ENCODE peak calls at places on chromosomes 7 and 10, in ten cellular contexts. One of them, this sample, is unnamed.

GRCh38 chr7:114691605-114692004 is 230.3 kb upstream of the MDFIC start:
- DNase-seq in ecto neural progenitor cell: no peak
- DNase-seq in T-helper 1 cell: no peak
- DNase-seq in fibroblast of lung: no peak
- DNase-seq in HTR-8/SVneo: no peak
- DNase-seq in anterior cingulate cortex: no peak
- DNase-seq in stimulated activated CD8-positive, alpha-beta memory T cell treated with anti-CD3 and anti-CD28 coated beads, Interleukin-12 subunit alpha, Interleukin-12 subunit beta, amount 100 ng/mL, for 4 hours: no peak
- DNase-seq in PC-9: no peak
- DNase-seq in sigmoid colon: no peak
- DNase-seq in left cardiac atrium: no peak
- DNase-seq in this sample: no peak

GRCh38 chr7:148290451-148291005 is 300.0 kb upstream of the C7orf33 start:
- DNase-seq in PC-9: no peak
- DNase-seq in stimulated activated CD8-positive, alpha-beta memory T cell treated with anti-CD3 and anti-CD28 coated beads, Interleukin-12 subunit alpha, Interleukin-12 subunit beta, amount 100 ng/mL, for 4 hours: no peak
- DNase-seq in fibroblast of lung: no peak
- DNase-seq in sigmoid colon: no peak
- DNase-seq in ecto neural progenitor cell: no peak
- DNase-seq in HTR-8/SVneo: no peak
- DNase-seq in T-helper 1 cell: no peak
- DNase-seq in left cardiac atrium: no peak
- DNase-seq in anterior cingulate cortex: no peak
- DNase-seq in this sample: no peak

GRCh38 chr7:24820730-24821044 is 63.4 kb upstream of the GSDME start:
- DNase-seq in sigmoid colon: no peak
- DNase-seq in HTR-8/SVneo: peak
- DNase-seq in stimulated activated CD8-positive, alpha-beta memory T cell treated with anti-CD3 and anti-CD28 coated beads, Interleukin-12 subunit alpha, Interleukin-12 subunit beta, amount 100 ng/mL, for 4 hours: no peak
- DNase-seq in left cardiac atrium: no peak
- DNase-seq in anterior cingulate cortex: no peak
- DNase-seq in PC-9: peak
- DNase-seq in T-helper 1 cell: no peak
- DNase-seq in fibroblast of lung: no peak
- DNase-seq in ecto neural progenitor cell: no peak
- DNase-seq in this sample: no peak

GRCh38 chr7:1769286-1770200 is 99.5 kb downstream of the ELFN1 start:
- DNase-seq in stimulated activated CD8-positive, alpha-beta memory T cell treated with anti-CD3 and anti-CD28 coated beads, Interleukin-12 subunit alpha, Interleukin-12 subunit beta, amount 100 ng/mL, for 4 hours: no peak
- DNase-seq in HTR-8/SVneo: no peak
- DNase-seq in PC-9: no peak
- DNase-seq in left cardiac atrium: no peak
- DNase-seq in ecto neural progenitor cell: no peak
- DNase-seq in anterior cingulate cortex: no peak
- DNase-seq in T-helper 1 cell: no peak
- DNase-seq in fibroblast of lung: no peak
- DNase-seq in sigmoid colon: no peak
- DNase-seq in this sample: no peak

GRCh38 chr10:21687994-21688301 is 153.9 kb downstream of the MLLT10 start:
- DNase-seq in fibroblast of lung: no peak
- DNase-seq in HTR-8/SVneo: no peak
- DNase-seq in left cardiac atrium: no peak
- DNase-seq in ecto neural progenitor cell: no peak
- DNase-seq in anterior cingulate cortex: no peak
- DNase-seq in stimulated activated CD8-positive, alpha-beta memory T cell treated with anti-CD3 and anti-CD28 coated beads, Interleukin-12 subunit alpha, Interleukin-12 subunit beta, amount 100 ng/mL, for 4 hours: no peak
- DNase-seq in sigmoid colon: no peak
- DNase-seq in PC-9: no peak
- DNase-seq in T-helper 1 cell: no peak
- DNase-seq in this sample: no peak

GRCh38 chr10:13327516-13327915 is 20.6 kb downstream of the SEPHS1 start:
- DNase-seq in sigmoid colon: no peak
- DNase-seq in PC-9: no peak
- DNase-seq in left cardiac atrium: peak
- DNase-seq in anterior cingulate cortex: no peak
- DNase-seq in ecto neural progenitor cell: no peak
- DNase-seq in fibroblast of lung: no peak
- DNase-seq in stimulated activated CD8-positive, alpha-beta memory T cell treated with anti-CD3 and anti-CD28 coated beads, Interleukin-12 subunit alpha, Interleukin-12 subunit beta, amount 100 ng/mL, for 4 hours: no peak
- DNase-seq in HTR-8/SVneo: no peak
- DNase-seq in T-helper 1 cell: no peak
- DNase-seq in this sample: no peak

GRCh38 chr10:32692174-32692573 is 246.2 kb downstream of the CCDC7 start:
- DNase-seq in PC-9: peak
- DNase-seq in left cardiac atrium: no peak
- DNase-seq in T-helper 1 cell: no peak
- DNase-seq in anterior cingulate cortex: no peak
- DNase-seq in HTR-8/SVneo: peak
- DNase-seq in fibroblast of lung: peak
- DNase-seq in ecto neural progenitor cell: no peak
- DNase-seq in stimulated activated CD8-positive, alpha-beta memory T cell treated with anti-CD3 and anti-CD28 coated beads, Interleukin-12 subunit alpha, Interleukin-12 subunit beta, amount 100 ng/mL, for 4 hours: no peak
- DNase-seq in sigmoid colon: no peak
- DNase-seq in this sample: no peak

GRCh38 chr7:44325811-44326241 is 432 bp upstream of the CAMK2B start:
- DNase-seq in T-helper 1 cell: no peak
- DNase-seq in sigmoid colon: no peak
- DNase-seq in anterior cingulate cortex: no peak
- DNase-seq in fibroblast of lung: no peak
- DNase-seq in ecto neural progenitor cell: peak
- DNase-seq in PC-9: no peak
- DNase-seq in HTR-8/SVneo: peak
- DNase-seq in stimulated activated CD8-positive, alpha-beta memory T cell treated with anti-CD3 and anti-CD28 coated beads, Interleukin-12 subunit alpha, Interleukin-12 subunit beta, amount 100 ng/mL, for 4 hours: no peak
- DNase-seq in left cardiac atrium: no peak
- DNase-seq in this sample: no peak

GRCh38 chr7:30656611-30657010 is 25.6 kb downstream of the CRHR2 start:
- DNase-seq in stimulated activated CD8-positive, alpha-beta memory T cell treated with anti-CD3 and anti-CD28 coated beads, Interleukin-12 subunit alpha, Interleukin-12 subunit beta, amount 100 ng/mL, for 4 hours: no peak
- DNase-seq in T-helper 1 cell: no peak
- DNase-seq in ecto neural progenitor cell: no peak
- DNase-seq in anterior cingulate cortex: no peak
- DNase-seq in PC-9: no peak
- DNase-seq in sigmoid colon: peak
- DNase-seq in HTR-8/SVneo: no peak
- DNase-seq in fibroblast of lung: no peak
- DNase-seq in left cardiac atrium: no peak
- DNase-seq in this sample: no peak

GRCh38 chr10:105146436-105146835 is 505.3 kb downstream of the SORCS3 start:
- DNase-seq in left cardiac atrium: no peak
- DNase-seq in T-helper 1 cell: no peak
- DNase-seq in anterior cingulate cortex: no peak
- DNase-seq in PC-9: no peak
- DNase-seq in HTR-8/SVneo: no peak
- DNase-seq in ecto neural progenitor cell: no peak
- DNase-seq in stimulated activated CD8-positive, alpha-beta memory T cell treated with anti-CD3 and anti-CD28 coated beads, Interleukin-12 subunit alpha, Interleukin-12 subunit beta, amount 100 ng/mL, for 4 hours: no peak
- DNase-seq in sigmoid colon: no peak
- DNase-seq in fibroblast of lung: peak
- DNase-seq in this sample: no peak

GRCh38 chr10:66625709-66626590 is 299.9 kb upstream of the LRRTM3 start:
- DNase-seq in HTR-8/SVneo: no peak
- DNase-seq in left cardiac atrium: no peak
- DNase-seq in ecto neural progenitor cell: no peak
- DNase-seq in anterior cingulate cortex: no peak
- DNase-seq in stimulated activated CD8-positive, alpha-beta memory T cell treated with anti-CD3 and anti-CD28 coated beads, Interleukin-12 subunit alpha, Interleukin-12 subunit beta, amount 100 ng/mL, for 4 hours: no peak
- DNase-seq in fibroblast of lung: no peak
- DNase-seq in T-helper 1 cell: no peak
- DNase-seq in PC-9: no peak
- DNase-seq in sigmoid colon: no peak
- DNase-seq in this sample: no peak

GRCh38 chr10:110311357-110311949 is 6.7 kb upstream of the SMNDC1 start:
- DNase-seq in PC-9: peak
- DNase-seq in anterior cingulate cortex: peak
- DNase-seq in HTR-8/SVneo: no peak
- DNase-seq in ecto neural progenitor cell: no peak
- DNase-seq in T-helper 1 cell: no peak
- DNase-seq in left cardiac atrium: peak
- DNase-seq in fibroblast of lung: peak
- DNase-seq in sigmoid colon: no peak
- DNase-seq in stimulated activated CD8-positive, alpha-beta memory T cell treated with anti-CD3 and anti-CD28 coated beads, Interleukin-12 subunit alpha, Interleukin-12 subunit beta, amount 100 ng/mL, for 4 hours: no peak
- DNase-seq in this sample: peak

GRCh38 chr7:134122980-134123379 is 4.2 kb upstream of the LRGUK start:
- DNase-seq in stimulated activated CD8-positive, alpha-beta memory T cell treated with anti-CD3 and anti-CD28 coated beads, Interleukin-12 subunit alpha, Interleukin-12 subunit beta, amount 100 ng/mL, for 4 hours: no peak
- DNase-seq in left cardiac atrium: no peak
- DNase-seq in PC-9: no peak
- DNase-seq in sigmoid colon: no peak
- DNase-seq in ecto neural progenitor cell: no peak
- DNase-seq in T-helper 1 cell: no peak
- DNase-seq in fibroblast of lung: no peak
- DNase-seq in anterior cingulate cortex: no peak
- DNase-seq in HTR-8/SVneo: no peak
- DNase-seq in this sample: no peak

GRCh38 chr7:101374990-101375389 is 12.3 kb downstream of the COL26A1 start:
- DNase-seq in left cardiac atrium: no peak
- DNase-seq in PC-9: no peak
- DNase-seq in T-helper 1 cell: no peak
- DNase-seq in HTR-8/SVneo: no peak
- DNase-seq in stimulated activated CD8-positive, alpha-beta memory T cell treated with anti-CD3 and anti-CD28 coated beads, Interleukin-12 subunit alpha, Interleukin-12 subunit beta, amount 100 ng/mL, for 4 hours: no peak
- DNase-seq in ecto neural progenitor cell: no peak
- DNase-seq in anterior cingulate cortex: no peak
- DNase-seq in fibroblast of lung: no peak
- DNase-seq in sigmoid colon: no peak
- DNase-seq in this sample: no peak

GRCh38 chr7:93043393-93043985 is 74.3 kb downstream of the SAMD9 start:
- DNase-seq in stimulated activated CD8-positive, alpha-beta memory T cell treated with anti-CD3 and anti-CD28 coated beads, Interleukin-12 subunit alpha, Interleukin-12 subunit beta, amount 100 ng/mL, for 4 hours: no peak
- DNase-seq in PC-9: no peak
- DNase-seq in fibroblast of lung: peak
- DNase-seq in HTR-8/SVneo: peak
- DNase-seq in T-helper 1 cell: no peak
- DNase-seq in anterior cingulate cortex: no peak
- DNase-seq in sigmoid colon: no peak
- DNase-seq in ecto neural progenitor cell: peak
- DNase-seq in left cardiac atrium: no peak
- DNase-seq in this sample: no peak

GRCh38 chr7:17939111-17939669 is 1.1 kb downstream of the SNX13 start:
- DNase-seq in fibroblast of lung: peak
- DNase-seq in T-helper 1 cell: no peak
- DNase-seq in anterior cingulate cortex: no peak
- DNase-seq in HTR-8/SVneo: peak
- DNase-seq in PC-9: peak
- DNase-seq in sigmoid colon: no peak
- DNase-seq in stimulated activated CD8-positive, alpha-beta memory T cell treated with anti-CD3 and anti-CD28 coated beads, Interleukin-12 subunit alpha, Interleukin-12 subunit beta, amount 100 ng/mL, for 4 hours: no peak
- DNase-seq in ecto neural progenitor cell: no peak
- DNase-seq in left cardiac atrium: no peak
- DNase-seq in this sample: no peak

GRCh38 chr7:80095545-80095944 is 39.1 kb upstream of the GNAI1 start:
- DNase-seq in anterior cingulate cortex: no peak
- DNase-seq in ecto neural progenitor cell: no peak
- DNase-seq in sigmoid colon: no peak
- DNase-seq in T-helper 1 cell: no peak
- DNase-seq in HTR-8/SVneo: no peak
- DNase-seq in PC-9: no peak
- DNase-seq in left cardiac atrium: no peak
- DNase-seq in stimulated activated CD8-positive, alpha-beta memory T cell treated with anti-CD3 and anti-CD28 coated beads, Interleukin-12 subunit alpha, Interleukin-12 subunit beta, amount 100 ng/mL, for 4 hours: no peak
- DNase-seq in fibroblast of lung: no peak
- DNase-seq in this sample: no peak

GRCh38 chr10:11647676-11648075 is 36.2 kb upstream of the USP6NL start:
- DNase-seq in left cardiac atrium: no peak
- DNase-seq in T-helper 1 cell: no peak
- DNase-seq in fibroblast of lung: no peak
- DNase-seq in anterior cingulate cortex: no peak
- DNase-seq in sigmoid colon: no peak
- DNase-seq in PC-9: no peak
- DNase-seq in HTR-8/SVneo: no peak
- DNase-seq in ecto neural progenitor cell: no peak
- DNase-seq in stimulated activated CD8-positive, alpha-beta memory T cell treated with anti-CD3 and anti-CD28 coated beads, Interleukin-12 subunit alpha, Interleukin-12 subunit beta, amount 100 ng/mL, for 4 hours: no peak
- DNase-seq in this sample: no peak

GRCh38 chr10:92844746-92845145 is 3.6 kb upstream of the EXOC6 start:
- DNase-seq in anterior cingulate cortex: no peak
- DNase-seq in stimulated activated CD8-positive, alpha-beta memory T cell treated with anti-CD3 and anti-CD28 coated beads, Interleukin-12 subunit alpha, Interleukin-12 subunit beta, amount 100 ng/mL, for 4 hours: no peak
- DNase-seq in PC-9: no peak
- DNase-seq in HTR-8/SVneo: no peak
- DNase-seq in left cardiac atrium: no peak
- DNase-seq in T-helper 1 cell: no peak
- DNase-seq in sigmoid colon: no peak
- DNase-seq in fibroblast of lung: peak
- DNase-seq in ecto neural progenitor cell: no peak
- DNase-seq in this sample: no peak

GRCh38 chr7:139603896-139604295 is 80.4 kb downstream of the CLEC2L start:
- DNase-seq in HTR-8/SVneo: no peak
- DNase-seq in ecto neural progenitor cell: no peak
- DNase-seq in left cardiac atrium: no peak
- DNase-seq in fibroblast of lung: no peak
- DNase-seq in PC-9: no peak
- DNase-seq in sigmoid colon: no peak
- DNase-seq in anterior cingulate cortex: no peak
- DNase-seq in T-helper 1 cell: no peak
- DNase-seq in stimulated activated CD8-positive, alpha-beta memory T cell treated with anti-CD3 and anti-CD28 coated beads, Interleukin-12 subunit alpha, Interleukin-12 subunit beta, amount 100 ng/mL, for 4 hours: no peak
- DNase-seq in this sample: no peak

GRCh38 chr10:101397140-101397539 is 43.2 kb downstream of the BTRC start:
- DNase-seq in left cardiac atrium: peak
- DNase-seq in ecto neural progenitor cell: peak
- DNase-seq in T-helper 1 cell: peak
- DNase-seq in stimulated activated CD8-positive, alpha-beta memory T cell treated with anti-CD3 and anti-CD28 coated beads, Interleukin-12 subunit alpha, Interleukin-12 subunit beta, amount 100 ng/mL, for 4 hours: no peak
- DNase-seq in sigmoid colon: no peak
- DNase-seq in PC-9: no peak
- DNase-seq in HTR-8/SVneo: no peak
- DNase-seq in fibroblast of lung: peak
- DNase-seq in anterior cingulate cortex: peak
- DNase-seq in this sample: peak

GRCh38 chr7:69517985-69518731 is 80.1 kb upstream of the AUTS2 start:
- DNase-seq in left cardiac atrium: no peak
- DNase-seq in sigmoid colon: no peak
- DNase-seq in PC-9: no peak
- DNase-seq in T-helper 1 cell: no peak
- DNase-seq in HTR-8/SVneo: no peak
- DNase-seq in anterior cingulate cortex: peak
- DNase-seq in fibroblast of lung: peak
- DNase-seq in ecto neural progenitor cell: peak
- DNase-seq in stimulated activated CD8-positive, alpha-beta memory T cell treated with anti-CD3 and anti-CD28 coated beads, Interleukin-12 subunit alpha, Interleukin-12 subunit beta, amount 100 ng/mL, for 4 hours: no peak
- DNase-seq in this sample: no peak

GRCh38 chr10:133248334-133248715 is 10.7 kb downstream of the VENTX start:
- DNase-seq in left cardiac atrium: no peak
- DNase-seq in HTR-8/SVneo: no peak
- DNase-seq in fibroblast of lung: no peak
- DNase-seq in stimulated activated CD8-positive, alpha-beta memory T cell treated with anti-CD3 and anti-CD28 coated beads, Interleukin-12 subunit alpha, Interleukin-12 subunit beta, amount 100 ng/mL, for 4 hours: no peak
- DNase-seq in anterior cingulate cortex: no peak
- DNase-seq in ecto neural progenitor cell: no peak
- DNase-seq in PC-9: no peak
- DNase-seq in T-helper 1 cell: no peak
- DNase-seq in sigmoid colon: no peak
- DNase-seq in this sample: no peak

GRCh38 chr7:98276241-98276761 is 5.2 kb upstream of the BRI3 start:
- DNase-seq in anterior cingulate cortex: no peak
- DNase-seq in left cardiac atrium: no peak
- DNase-seq in PC-9: peak
- DNase-seq in sigmoid colon: no peak
- DNase-seq in ecto neural progenitor cell: no peak
- DNase-seq in T-helper 1 cell: no peak
- DNase-seq in stimulated activated CD8-positive, alpha-beta memory T cell treated with anti-CD3 and anti-CD28 coated beads, Interleukin-12 subunit alpha, Interleukin-12 subunit beta, amount 100 ng/mL, for 4 hours: no peak
- DNase-seq in HTR-8/SVneo: no peak
- DNase-seq in fibroblast of lung: no peak
- DNase-seq in this sample: no peak

GRCh38 chr7:23544913-23545354 is 13.2 kb upstream of the TRA2A start:
- DNase-seq in sigmoid colon: no peak
- DNase-seq in left cardiac atrium: no peak
- DNase-seq in HTR-8/SVneo: no peak
- DNase-seq in PC-9: peak
- DNase-seq in anterior cingulate cortex: no peak
- DNase-seq in T-helper 1 cell: no peak
- DNase-seq in stimulated activated CD8-positive, alpha-beta memory T cell treated with anti-CD3 and anti-CD28 coated beads, Interleukin-12 subunit alpha, Interleukin-12 subunit beta, amount 100 ng/mL, for 4 hours: no peak
- DNase-seq in fibroblast of lung: peak
- DNase-seq in ecto neural progenitor cell: no peak
- DNase-seq in this sample: no peak

GRCh38 chr7:151175047-151175792 is 7.7 kb upstream of the GBX1 start:
- DNase-seq in T-helper 1 cell: no peak
- DNase-seq in sigmoid colon: no peak
- DNase-seq in fibroblast of lung: no peak
- DNase-seq in stimulated activated CD8-positive, alpha-beta memory T cell treated with anti-CD3 and anti-CD28 coated beads, Interleukin-12 subunit alpha, Interleukin-12 subunit beta, amount 100 ng/mL, for 4 hours: no peak
- DNase-seq in HTR-8/SVneo: no peak
- DNase-seq in ecto neural progenitor cell: no peak
- DNase-seq in PC-9: no peak
- DNase-seq in left cardiac atrium: no peak
- DNase-seq in anterior cingulate cortex: no peak
- DNase-seq in this sample: no peak

GRCh38 chr10:61758440-61758839 is 95.7 kb downstream of the CABCOCO1 start:
- DNase-seq in HTR-8/SVneo: no peak
- DNase-seq in sigmoid colon: no peak
- DNase-seq in anterior cingulate cortex: no peak
- DNase-seq in fibroblast of lung: peak
- DNase-seq in T-helper 1 cell: no peak
- DNase-seq in PC-9: no peak
- DNase-seq in left cardiac atrium: no peak
- DNase-seq in stimulated activated CD8-positive, alpha-beta memory T cell treated with anti-CD3 and anti-CD28 coated beads, Interleukin-12 subunit alpha, Interleukin-12 subunit beta, amount 100 ng/mL, for 4 hours: no peak
- DNase-seq in ecto neural progenitor cell: no peak
- DNase-seq in this sample: no peak

GRCh38 chr7:50504646-50505546 is 54.7 kb upstream of the FIGNL1 start:
- DNase-seq in sigmoid colon: no peak
- DNase-seq in fibroblast of lung: no peak
- DNase-seq in T-helper 1 cell: no peak
- DNase-seq in stimulated activated CD8-positive, alpha-beta memory T cell treated with anti-CD3 and anti-CD28 coated beads, Interleukin-12 subunit alpha, Interleukin-12 subunit beta, amount 100 ng/mL, for 4 hours: no peak
- DNase-seq in PC-9: no peak
- DNase-seq in HTR-8/SVneo: no peak
- DNase-seq in anterior cingulate cortex: no peak
- DNase-seq in ecto neural progenitor cell: no peak
- DNase-seq in left cardiac atrium: no peak
- DNase-seq in this sample: no peak